ENCODE peak calls at places on chromosomes 11 and 22, in four cellular contexts. D, Q, K and T are unnamed samples.

GRCh38 chr11:37504925-37505324 is 906.9 kb upstream of the RAG2 start:
- DNase-seq in K (no peak), D (no peak), Q (no peak), T (peak; percentile 61)

GRCh38 chr11:77129069-77129840 is 1.2 kb downstream of the MYO7A start:
- DNase-seq in D (no peak), K (no peak), Q (no peak), T (no peak)

GRCh38 chr11:44464741-44465140 is 100.7 kb upstream of the CD82 start:
- DNase-seq in K (peak; percentile 35), D (peak; percentile 62), Q (no peak), T (no peak)

GRCh38 chr11:94171693-94172440 is 43.2 kb downstream of the PANX1 start:
- DNase-seq in Q (peak; percentile 34), K (peak; percentile 39), D (peak; percentile 88), T (peak; percentile 56)

GRCh38 chr11:78229106-78229505 is 40.4 kb downstream of the USP35 start:
- DNase-seq in K (no peak), Q (no peak), D (no peak), T (no peak)

GRCh38 chr11:1541474-1542204 is 30.4 kb downstream of the DUSP8 start:
- DNase-seq in D (no peak), Q (no peak), K (no peak), T (no peak)

GRCh38 chr11:110979696-110980095 is 265.8 kb upstream of the POU2AF2 start:
- DNase-seq in Q (no peak), D (no peak), K (no peak), T (no peak)

GRCh38 chr11:7840580-7840979 is 43.8 kb upstream of the OR5P2 start:
- DNase-seq in K (no peak), D (no peak), Q (no peak), T (no peak)

GRCh38 chr22:27959335-27960090 is 40.5 kb upstream of the PITPNB start:
- DNase-seq in D (no peak), K (no peak), Q (no peak), T (no peak)

GRCh38 chr11:88552377-88553029 is 215.0 kb upstream of the CTSC start:
- DNase-seq in D (peak; percentile 87), Q (peak; percentile 72), K (peak; percentile 64), T (peak; percentile 71)

GRCh38 chr11:1839924-1840779 is 1.4 kb downstream of the TNNI2 start:
- DNase-seq in D (no peak), Q (no peak), K (peak; percentile 84), T (no peak)

GRCh38 chr11:130915556-130916237 is 582 bp downstream of the SNX19 start:
- DNase-seq in K (peak; percentile 30), Q (no peak), D (peak; percentile 17), T (no peak)

GRCh38 chr22:23075525-23076216 is 5.4 kb downstream of the GNAZ start:
- DNase-seq in Q (no peak), D (no peak), K (no peak), T (peak; percentile 60)

GRCh38 chr11:107078375-107078774 is 60.1 kb upstream of the GUCY1A2 start:
- DNase-seq in K (no peak), Q (no peak), D (no peak), T (no peak)

GRCh38 chr11:115912484-115912945 is 408.3 kb upstream of the CADM1 start:
- DNase-seq in D (peak; percentile 62), K (peak; percentile 82), Q (peak; percentile 55), T (peak; percentile 48)

GRCh38 chr11:129636926-129637325 is 178.7 kb upstream of the TMEM45B start:
- DNase-seq in Q (no peak), K (no peak), D (no peak), T (no peak)

GRCh38 chr22:37337204-37337943 is 55.1 kb downstream of the CYTH4 start:
- DNase-seq in D (no peak), Q (no peak), K (no peak), T (no peak)

GRCh38 chr11:10650630-10651029 is 42.9 kb downstream of the IRAG1 start:
- DNase-seq in Q (no peak), K (no peak), D (no peak), T (no peak)

GRCh38 chr11:134271978-134272377 is 4.2 kb upstream of the GLB1L3 start:
- DNase-seq in K (no peak), D (no peak), Q (no peak), T (no peak)

GRCh38 chr11:34620820-34621792 is at the start of gene EHF:
- DNase-seq in K (no peak), Q (no peak), D (no peak), T (peak; percentile 32)

GRCh38 chr11:70000228-70000627 is 77.9 kb upstream of the ANO1 start:
- DNase-seq in D (no peak), Q (no peak), K (no peak), T (no peak)

GRCh38 chr11:118193910-118194566 is 17.6 kb upstream of the SCN2B start:
- DNase-seq in D (no peak), Q (no peak), K (no peak), T (no peak)

GRCh38 chr22:39519681-39520053 is 695 bp upstream of the ATF4 start:
- DNase-seq in K (peak; percentile 50), Q (peak; percentile 48), D (peak; percentile 77), T (peak; percentile 82)

GRCh38 chr11:57477507-57478189 is 17.3 kb downstream of the RTN4RL2 start:
- DNase-seq in Q (no peak), D (peak; percentile 48), K (no peak), T (no peak)

GRCh38 chr11:69598147-69598546 is 42.8 kb upstream of the CCND1 start:
- DNase-seq in K (peak; percentile 36), D (peak; percentile 16), Q (no peak), T (no peak)

GRCh38 chr11:101912823-101913284 is 2.0 kb upstream of the CEP126 start:
- DNase-seq in K (no peak), D (no peak), Q (no peak), T (peak; percentile 8)

GRCh38 chr11:15649371-15650104 is 534.8 kb downstream of the INSC start:
- DNase-seq in D (no peak), K (no peak), Q (no peak), T (peak; percentile 13)

GRCh38 chr22:46007003-46007847 is 30.3 kb upstream of the WNT7B start:
- DNase-seq in K (no peak), D (no peak), Q (no peak), T (no peak)

GRCh38 chr11:76670475-76671235 is at the start of gene LRRC32:
- DNase-seq in K (peak; percentile 83), D (peak; percentile 62), Q (no peak), T (peak; percentile 55)

GRCh38 chr11:15199693-15200092 is 85.0 kb downstream of the INSC start:
- DNase-seq in D (no peak), K (no peak), Q (no peak), T (no peak)

GRCh38 chr22:49259870-49260615 is 567.6 kb downstream of the BRD1 start:
- DNase-seq in D (no peak), K (no peak), Q (no peak), T (no peak)

GRCh38 chr11:76073716-76074115 is 132.6 kb downstream of the WNT11 start:
- DNase-seq in Q (no peak), K (no peak), D (no peak), T (no peak)

DNA sequence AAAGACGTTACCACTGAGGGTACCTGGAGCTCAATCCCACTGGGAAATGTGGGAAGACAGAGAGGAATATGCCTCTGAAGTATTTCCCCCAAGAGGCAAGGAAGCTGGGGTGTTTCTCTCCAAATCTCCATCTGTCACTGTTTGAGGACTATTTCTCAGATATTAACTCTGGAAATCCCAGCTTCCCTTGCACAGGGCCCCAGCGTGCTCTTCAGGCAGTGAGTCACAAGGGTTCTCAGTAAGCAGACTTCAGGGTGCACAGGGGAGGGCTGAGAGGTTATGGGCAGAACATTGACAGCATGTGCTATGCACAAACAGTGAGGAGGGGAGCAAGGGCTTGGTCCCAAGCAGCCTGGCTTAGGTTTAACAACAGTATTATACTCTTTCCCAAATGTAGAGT is 60.9 kb upstream of the EED start:
- DNase-seq in Q (peak; percentile 31), K (no peak), D (no peak), T (peak; percentile 59)
- TF ChIP-seq EZH2phosphoT487 in Q (no peak), K (no peak), D (no peak), T (no peak)

DNA sequence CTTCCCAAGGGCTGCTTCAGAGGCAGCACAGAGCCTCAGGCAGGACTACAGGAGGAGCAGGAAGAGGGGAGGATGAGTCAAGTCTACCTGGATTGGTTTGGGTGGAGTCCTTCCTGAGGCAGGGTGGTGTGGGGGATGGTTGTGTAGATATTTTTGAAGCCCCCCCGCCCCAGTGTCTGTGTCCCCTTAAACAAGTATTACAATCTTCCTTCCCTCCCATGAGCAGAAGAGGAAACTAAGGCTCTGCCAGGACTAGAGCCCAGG is 34.7 kb upstream of the FCHSD2 start:
- DNase-seq in K (no peak), Q (no peak), D (no peak), T (no peak)
- TF ChIP-seq EZH2phosphoT487 in K (no peak), Q (no peak), D (no peak), T (no peak)

GRCh38 chr11:95375881-95376280 is 144.9 kb upstream of the SESN3 start:
- DNase-seq in K (no peak), D (no peak), Q (no peak), T (peak; percentile 37)
- TF ChIP-seq EZH2phosphoT487 in K (no peak), D (no peak), Q (no peak), T (no peak)

GRCh38 chr11:9566561-9567063 is 6.9 kb upstream of the WEE1 start:
- DNase-seq in Q (no peak), K (no peak), D (no peak), T (peak; percentile 35)

GRCh38 chr11:9568161-9568853 is 5.2 kb upstream of the WEE1 start:
- DNase-seq in D (no peak), K (no peak), Q (no peak), T (no peak)

GRCh38 chr11:9567401-9567800 is 6.1 kb upstream of the WEE1 start:
- DNase-seq in D (no peak), Q (no peak), K (no peak), T (no peak)

GRCh38 chr11:9563196-9563730 is 10.2 kb upstream of the WEE1 start:
- DNase-seq in D (no peak), Q (no peak), K (no peak), T (no peak)

DNA sequence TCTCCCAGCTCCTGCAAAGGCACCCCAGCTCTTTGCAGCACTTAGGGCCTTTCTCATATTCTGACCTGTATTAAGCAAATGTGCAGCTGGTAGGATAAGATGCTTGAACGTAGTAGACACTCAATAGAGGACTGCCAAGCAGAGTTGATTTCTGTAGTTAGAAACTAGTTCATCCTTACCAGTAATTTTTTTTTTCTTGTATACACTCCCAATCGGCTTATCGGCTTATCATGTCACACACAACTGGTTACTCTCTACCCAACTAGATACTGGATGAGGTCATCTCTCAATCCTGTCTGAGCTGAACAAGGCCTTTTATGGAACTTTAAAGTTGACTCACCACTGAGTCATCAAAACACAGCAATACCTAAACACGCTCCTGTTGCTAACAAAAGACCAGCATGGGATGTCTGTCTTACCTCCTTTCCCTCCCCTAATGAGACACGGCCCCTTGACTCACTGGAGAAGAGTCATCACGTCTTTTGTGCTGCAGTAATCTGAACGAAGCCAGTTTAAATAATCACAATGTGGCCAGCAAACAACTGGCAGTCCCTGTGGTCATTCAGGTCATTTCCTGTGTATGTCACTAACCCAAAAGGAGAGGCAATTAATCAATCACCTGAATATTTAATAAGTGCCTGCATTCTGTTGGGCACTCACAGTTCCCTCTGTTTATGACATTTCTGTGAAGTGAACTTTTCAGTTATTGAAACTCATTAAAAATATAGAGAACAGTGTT is 7.5 kb upstream of the WEE1 start:
- DNase-seq in Q (peak; percentile 74), D (peak; percentile 85), K (no peak), T (peak; percentile 92)
- TF ChIP-seq EZH2phosphoT487 in Q (no peak), D (no peak), K (no peak), T (no peak)